ENCODE peak calls at places on chromosomes 3 and 15, in ten cellular contexts. One of them, this sample, is unnamed.

GRCh38 chr15:93048759-93049161 is 40.3 kb downstream of the RGMA start:
- DNase-seq in GM23338: no peak
- DNase-seq in nephron progenitor cell: no peak
- DNase-seq in AG09319: no peak
- DNase-seq in stimulated activated effector memory CD8-positive, alpha-beta T cell treated with anti-CD3 and anti-CD28 coated beads, Interleukin-12 subunit alpha, Interleukin-12 subunit beta, amount 100 ng/mL, for 72 hours: no peak
- DNase-seq in ELR: no peak
- DNase-seq in A549: no peak
- DNase-seq in EL: no peak
- DNase-seq in activated T-helper 1 cell treated with anti-CD3 and anti-CD28 coated beads, Interleukin-2, amount 50 U/mL, for 16 hours: no peak
- DNase-seq in hypothalamus: peak
- DNase-seq in this sample: peak

GRCh38 chr3:168289480-168289879 is 193.8 kb upstream of the GOLIM4 start:
- DNase-seq in GM23338: no peak
- DNase-seq in nephron progenitor cell: no peak
- DNase-seq in AG09319: no peak
- DNase-seq in stimulated activated effector memory CD8-positive, alpha-beta T cell treated with anti-CD3 and anti-CD28 coated beads, Interleukin-12 subunit alpha, Interleukin-12 subunit beta, amount 100 ng/mL, for 72 hours: no peak
- DNase-seq in ELR: no peak
- DNase-seq in A549: no peak
- DNase-seq in EL: no peak
- DNase-seq in activated T-helper 1 cell treated with anti-CD3 and anti-CD28 coated beads, Interleukin-2, amount 50 U/mL, for 16 hours: no peak
- DNase-seq in hypothalamus: no peak
- DNase-seq in this sample: no peak

GRCh38 chr15:66772967-66773873 is 71.2 kb downstream of the SMAD6 start:
- DNase-seq in GM23338: peak
- DNase-seq in nephron progenitor cell: peak
- DNase-seq in AG09319: no peak
- DNase-seq in stimulated activated effector memory CD8-positive, alpha-beta T cell treated with anti-CD3 and anti-CD28 coated beads, Interleukin-12 subunit alpha, Interleukin-12 subunit beta, amount 100 ng/mL, for 72 hours: no peak
- DNase-seq in ELR: no peak
- DNase-seq in A549: no peak
- DNase-seq in EL: no peak
- DNase-seq in activated T-helper 1 cell treated with anti-CD3 and anti-CD28 coated beads, Interleukin-2, amount 50 U/mL, for 16 hours: no peak
- DNase-seq in hypothalamus: no peak
- DNase-seq in this sample: no peak

GRCh38 chr15:49815937-49816336 is 195.1 kb downstream of the DTWD1 start:
- DNase-seq in GM23338: no peak
- DNase-seq in nephron progenitor cell: no peak
- DNase-seq in AG09319: peak
- DNase-seq in stimulated activated effector memory CD8-positive, alpha-beta T cell treated with anti-CD3 and anti-CD28 coated beads, Interleukin-12 subunit alpha, Interleukin-12 subunit beta, amount 100 ng/mL, for 72 hours: no peak
- DNase-seq in ELR: peak
- DNase-seq in A549: no peak
- DNase-seq in EL: peak
- DNase-seq in activated T-helper 1 cell treated with anti-CD3 and anti-CD28 coated beads, Interleukin-2, amount 50 U/mL, for 16 hours: no peak
- DNase-seq in hypothalamus: no peak
- DNase-seq in this sample: no peak

GRCh38 chr3:155744091-155744625 is 713 bp downstream of the PLCH1 start:
- DNase-seq in GM23338: peak
- DNase-seq in nephron progenitor cell: peak
- DNase-seq in AG09319: no peak
- DNase-seq in stimulated activated effector memory CD8-positive, alpha-beta T cell treated with anti-CD3 and anti-CD28 coated beads, Interleukin-12 subunit alpha, Interleukin-12 subunit beta, amount 100 ng/mL, for 72 hours: peak
- DNase-seq in ELR: peak
- DNase-seq in A549: peak
- DNase-seq in EL: peak
- DNase-seq in activated T-helper 1 cell treated with anti-CD3 and anti-CD28 coated beads, Interleukin-2, amount 50 U/mL, for 16 hours: peak
- DNase-seq in hypothalamus: peak
- DNase-seq in this sample: peak

GRCh38 chr15:29825205-29825604 is 2.9 kb upstream of the TJP1 start:
- DNase-seq in GM23338: no peak
- DNase-seq in nephron progenitor cell: no peak
- DNase-seq in AG09319: no peak
- DNase-seq in stimulated activated effector memory CD8-positive, alpha-beta T cell treated with anti-CD3 and anti-CD28 coated beads, Interleukin-12 subunit alpha, Interleukin-12 subunit beta, amount 100 ng/mL, for 72 hours: no peak
- DNase-seq in ELR: peak
- DNase-seq in A549: no peak
- DNase-seq in EL: peak
- DNase-seq in activated T-helper 1 cell treated with anti-CD3 and anti-CD28 coated beads, Interleukin-2, amount 50 U/mL, for 16 hours: no peak
- DNase-seq in hypothalamus: no peak
- DNase-seq in this sample: no peak

GRCh38 chr15:85414495-85414894 is 34.1 kb downstream of the AKAP13 start:
- DNase-seq in GM23338: no peak
- DNase-seq in nephron progenitor cell: no peak
- DNase-seq in AG09319: no peak
- DNase-seq in stimulated activated effector memory CD8-positive, alpha-beta T cell treated with anti-CD3 and anti-CD28 coated beads, Interleukin-12 subunit alpha, Interleukin-12 subunit beta, amount 100 ng/mL, for 72 hours: no peak
- DNase-seq in ELR: peak
- DNase-seq in A549: peak
- DNase-seq in EL: no peak
- DNase-seq in activated T-helper 1 cell treated with anti-CD3 and anti-CD28 coated beads, Interleukin-2, amount 50 U/mL, for 16 hours: no peak
- DNase-seq in hypothalamus: no peak
- DNase-seq in this sample: no peak

GRCh38 chr3:45509038-45509767 is 85.3 kb upstream of the LIMD1 start:
- DNase-seq in GM23338: peak
- DNase-seq in nephron progenitor cell: no peak
- DNase-seq in AG09319: peak
- DNase-seq in stimulated activated effector memory CD8-positive, alpha-beta T cell treated with anti-CD3 and anti-CD28 coated beads, Interleukin-12 subunit alpha, Interleukin-12 subunit beta, amount 100 ng/mL, for 72 hours: no peak
- DNase-seq in ELR: peak
- DNase-seq in A549: peak
- DNase-seq in EL: peak
- DNase-seq in activated T-helper 1 cell treated with anti-CD3 and anti-CD28 coated beads, Interleukin-2, amount 50 U/mL, for 16 hours: no peak
- DNase-seq in hypothalamus: peak
- DNase-seq in this sample: no peak

GRCh38 chr3:45684327-45684892 is 4.8 kb upstream of the SACM1L start:
- DNase-seq in GM23338: peak
- DNase-seq in nephron progenitor cell: no peak
- DNase-seq in AG09319: no peak
- DNase-seq in stimulated activated effector memory CD8-positive, alpha-beta T cell treated with anti-CD3 and anti-CD28 coated beads, Interleukin-12 subunit alpha, Interleukin-12 subunit beta, amount 100 ng/mL, for 72 hours: no peak
- DNase-seq in ELR: no peak
- DNase-seq in A549: no peak
- DNase-seq in EL: no peak
- DNase-seq in activated T-helper 1 cell treated with anti-CD3 and anti-CD28 coated beads, Interleukin-2, amount 50 U/mL, for 16 hours: no peak
- DNase-seq in hypothalamus: no peak
- DNase-seq in this sample: no peak

GRCh38 chr3:194985031-194985578 is 285.9 kb downstream of the XXYLT1 start:
- DNase-seq in GM23338: peak
- DNase-seq in nephron progenitor cell: peak
- DNase-seq in AG09319: peak
- DNase-seq in stimulated activated effector memory CD8-positive, alpha-beta T cell treated with anti-CD3 and anti-CD28 coated beads, Interleukin-12 subunit alpha, Interleukin-12 subunit beta, amount 100 ng/mL, for 72 hours: no peak
- DNase-seq in ELR: no peak
- DNase-seq in A549: no peak
- DNase-seq in EL: peak
- DNase-seq in activated T-helper 1 cell treated with anti-CD3 and anti-CD28 coated beads, Interleukin-2, amount 50 U/mL, for 16 hours: no peak
- DNase-seq in hypothalamus: peak
- DNase-seq in this sample: peak

GRCh38 chr3:119294402-119294888 is 262 bp downstream of the ARHGAP31 start:
- DNase-seq in GM23338: no peak
- DNase-seq in nephron progenitor cell: peak
- DNase-seq in AG09319: no peak
- DNase-seq in stimulated activated effector memory CD8-positive, alpha-beta T cell treated with anti-CD3 and anti-CD28 coated beads, Interleukin-12 subunit alpha, Interleukin-12 subunit beta, amount 100 ng/mL, for 72 hours: peak
- DNase-seq in ELR: no peak
- DNase-seq in A549: peak
- DNase-seq in EL: no peak
- DNase-seq in activated T-helper 1 cell treated with anti-CD3 and anti-CD28 coated beads, Interleukin-2, amount 50 U/mL, for 16 hours: peak
- DNase-seq in hypothalamus: peak
- DNase-seq in this sample: peak

GRCh38 chr3:115402651-115403050 is 220.7 kb upstream of the GAP43 start:
- DNase-seq in GM23338: no peak
- DNase-seq in nephron progenitor cell: no peak
- DNase-seq in AG09319: no peak
- DNase-seq in stimulated activated effector memory CD8-positive, alpha-beta T cell treated with anti-CD3 and anti-CD28 coated beads, Interleukin-12 subunit alpha, Interleukin-12 subunit beta, amount 100 ng/mL, for 72 hours: no peak
- DNase-seq in ELR: peak
- DNase-seq in A549: no peak
- DNase-seq in EL: peak
- DNase-seq in activated T-helper 1 cell treated with anti-CD3 and anti-CD28 coated beads, Interleukin-2, amount 50 U/mL, for 16 hours: no peak
- DNase-seq in hypothalamus: no peak
- DNase-seq in this sample: no peak

GRCh38 chr3:183283886-183284285 is 30.8 kb downstream of the B3GNT5 start:
- DNase-seq in GM23338: no peak
- DNase-seq in nephron progenitor cell: no peak
- DNase-seq in AG09319: no peak
- DNase-seq in stimulated activated effector memory CD8-positive, alpha-beta T cell treated with anti-CD3 and anti-CD28 coated beads, Interleukin-12 subunit alpha, Interleukin-12 subunit beta, amount 100 ng/mL, for 72 hours: no peak
- DNase-seq in ELR: peak
- DNase-seq in A549: no peak
- DNase-seq in EL: peak
- DNase-seq in activated T-helper 1 cell treated with anti-CD3 and anti-CD28 coated beads, Interleukin-2, amount 50 U/mL, for 16 hours: no peak
- DNase-seq in hypothalamus: no peak
- DNase-seq in this sample: no peak

GRCh38 chr3:35602395-35602936 is 36.9 kb upstream of the ARPP21 start:
- DNase-seq in GM23338: no peak
- DNase-seq in nephron progenitor cell: no peak
- DNase-seq in AG09319: no peak
- DNase-seq in stimulated activated effector memory CD8-positive, alpha-beta T cell treated with anti-CD3 and anti-CD28 coated beads, Interleukin-12 subunit alpha, Interleukin-12 subunit beta, amount 100 ng/mL, for 72 hours: no peak
- DNase-seq in ELR: no peak
- DNase-seq in A549: no peak
- DNase-seq in EL: no peak
- DNase-seq in activated T-helper 1 cell treated with anti-CD3 and anti-CD28 coated beads, Interleukin-2, amount 50 U/mL, for 16 hours: no peak
- DNase-seq in hypothalamus: no peak
- DNase-seq in this sample: no peak

GRCh38 chr3:52121459-52121795 is 32.8 kb downstream of the POC1A start:
- DNase-seq in GM23338: no peak
- DNase-seq in nephron progenitor cell: no peak
- DNase-seq in AG09319: no peak
- DNase-seq in stimulated activated effector memory CD8-positive, alpha-beta T cell treated with anti-CD3 and anti-CD28 coated beads, Interleukin-12 subunit alpha, Interleukin-12 subunit beta, amount 100 ng/mL, for 72 hours: no peak
- DNase-seq in ELR: no peak
- DNase-seq in A549: no peak
- DNase-seq in EL: no peak
- DNase-seq in activated T-helper 1 cell treated with anti-CD3 and anti-CD28 coated beads, Interleukin-2, amount 50 U/mL, for 16 hours: no peak
- DNase-seq in hypothalamus: peak
- DNase-seq in this sample: peak

GRCh38 chr3:158701666-158702065 is 29.2 kb upstream of the LXN start:
- DNase-seq in GM23338: no peak
- DNase-seq in nephron progenitor cell: no peak
- DNase-seq in AG09319: no peak
- DNase-seq in stimulated activated effector memory CD8-positive, alpha-beta T cell treated with anti-CD3 and anti-CD28 coated beads, Interleukin-12 subunit alpha, Interleukin-12 subunit beta, amount 100 ng/mL, for 72 hours: no peak
- DNase-seq in ELR: peak
- DNase-seq in A549: no peak
- DNase-seq in EL: peak
- DNase-seq in activated T-helper 1 cell treated with anti-CD3 and anti-CD28 coated beads, Interleukin-2, amount 50 U/mL, for 16 hours: no peak
- DNase-seq in hypothalamus: no peak
- DNase-seq in this sample: no peak

GRCh38 chr3:182596673-182597410 is 196.5 kb upstream of the ATP11B start:
- DNase-seq in GM23338: no peak
- DNase-seq in nephron progenitor cell: no peak
- DNase-seq in AG09319: no peak
- DNase-seq in stimulated activated effector memory CD8-positive, alpha-beta T cell treated with anti-CD3 and anti-CD28 coated beads, Interleukin-12 subunit alpha, Interleukin-12 subunit beta, amount 100 ng/mL, for 72 hours: no peak
- DNase-seq in ELR: no peak
- DNase-seq in A549: no peak
- DNase-seq in EL: no peak
- DNase-seq in activated T-helper 1 cell treated with anti-CD3 and anti-CD28 coated beads, Interleukin-2, amount 50 U/mL, for 16 hours: no peak
- DNase-seq in hypothalamus: no peak
- DNase-seq in this sample: no peak

GRCh38 chr15:44788748-44789147 is 52.4 kb downstream of the TRIM69 start:
- DNase-seq in GM23338: no peak
- DNase-seq in nephron progenitor cell: no peak
- DNase-seq in AG09319: no peak
- DNase-seq in stimulated activated effector memory CD8-positive, alpha-beta T cell treated with anti-CD3 and anti-CD28 coated beads, Interleukin-12 subunit alpha, Interleukin-12 subunit beta, amount 100 ng/mL, for 72 hours: no peak
- DNase-seq in ELR: no peak
- DNase-seq in A549: no peak
- DNase-seq in EL: no peak
- DNase-seq in activated T-helper 1 cell treated with anti-CD3 and anti-CD28 coated beads, Interleukin-2, amount 50 U/mL, for 16 hours: no peak
- DNase-seq in hypothalamus: no peak
- DNase-seq in this sample: no peak

GRCh38 chr3:137121704-137122314 is 164.0 kb downstream of the IL20RB start:
- DNase-seq in GM23338: peak
- DNase-seq in nephron progenitor cell: peak
- DNase-seq in AG09319: no peak
- DNase-seq in stimulated activated effector memory CD8-positive, alpha-beta T cell treated with anti-CD3 and anti-CD28 coated beads, Interleukin-12 subunit alpha, Interleukin-12 subunit beta, amount 100 ng/mL, for 72 hours: no peak
- DNase-seq in ELR: peak
- DNase-seq in A549: peak
- DNase-seq in EL: peak
- DNase-seq in activated T-helper 1 cell treated with anti-CD3 and anti-CD28 coated beads, Interleukin-2, amount 50 U/mL, for 16 hours: no peak
- DNase-seq in hypothalamus: no peak
- DNase-seq in this sample: no peak

GRCh38 chr3:165206454-165207266 is 10.5 kb upstream of the SLITRK3 start:
- DNase-seq in GM23338: peak
- DNase-seq in nephron progenitor cell: peak
- DNase-seq in AG09319: peak
- DNase-seq in stimulated activated effector memory CD8-positive, alpha-beta T cell treated with anti-CD3 and anti-CD28 coated beads, Interleukin-12 subunit alpha, Interleukin-12 subunit beta, amount 100 ng/mL, for 72 hours: no peak
- DNase-seq in ELR: peak
- DNase-seq in A549: peak
- DNase-seq in EL: peak
- DNase-seq in activated T-helper 1 cell treated with anti-CD3 and anti-CD28 coated beads, Interleukin-2, amount 50 U/mL, for 16 hours: no peak
- DNase-seq in hypothalamus: peak
- DNase-seq in this sample: peak

GRCh38 chr3:151383111-151383510 is 1.4 kb downstream of the P2RY12 start:
- DNase-seq in GM23338: no peak
- DNase-seq in nephron progenitor cell: no peak
- DNase-seq in AG09319: no peak
- DNase-seq in stimulated activated effector memory CD8-positive, alpha-beta T cell treated with anti-CD3 and anti-CD28 coated beads, Interleukin-12 subunit alpha, Interleukin-12 subunit beta, amount 100 ng/mL, for 72 hours: no peak
- DNase-seq in ELR: no peak
- DNase-seq in A549: no peak
- DNase-seq in EL: no peak
- DNase-seq in activated T-helper 1 cell treated with anti-CD3 and anti-CD28 coated beads, Interleukin-2, amount 50 U/mL, for 16 hours: no peak
- DNase-seq in hypothalamus: no peak
- DNase-seq in this sample: no peak

GRCh38 chr3:48504051-48504946 is at the start of gene SHISA5:
- DNase-seq in GM23338: peak
- DNase-seq in nephron progenitor cell: peak
- DNase-seq in AG09319: peak
- DNase-seq in stimulated activated effector memory CD8-positive, alpha-beta T cell treated with anti-CD3 and anti-CD28 coated beads, Interleukin-12 subunit alpha, Interleukin-12 subunit beta, amount 100 ng/mL, for 72 hours: peak
- DNase-seq in ELR: peak
- DNase-seq in A549: peak
- DNase-seq in EL: peak
- DNase-seq in activated T-helper 1 cell treated with anti-CD3 and anti-CD28 coated beads, Interleukin-2, amount 50 U/mL, for 16 hours: peak
- DNase-seq in hypothalamus: peak
- DNase-seq in this sample: peak

GRCh38 chr15:59245583-59245982 is 38.9 kb downstream of the LDHAL6B start:
- DNase-seq in GM23338: no peak
- DNase-seq in nephron progenitor cell: no peak
- DNase-seq in AG09319: no peak
- DNase-seq in stimulated activated effector memory CD8-positive, alpha-beta T cell treated with anti-CD3 and anti-CD28 coated beads, Interleukin-12 subunit alpha, Interleukin-12 subunit beta, amount 100 ng/mL, for 72 hours: no peak
- DNase-seq in ELR: no peak
- DNase-seq in A549: no peak
- DNase-seq in EL: peak
- DNase-seq in activated T-helper 1 cell treated with anti-CD3 and anti-CD28 coated beads, Interleukin-2, amount 50 U/mL, for 16 hours: no peak
- DNase-seq in hypothalamus: no peak
- DNase-seq in this sample: no peak

This sample was measured in lower lobe of right lung.